ENCODE peak calls at places on chromosomes 5 and 9, in seven cellular contexts. Q is body of pancreas, S is lower leg skin, P is uterus, I is sigmoid colon, E is gastrocnemius medialis, Y is A549. V is an unnamed sample.
A peak's percentile ranks its signal among the peaks of the same experiment; 100 is the strongest.

GRCh38 chr5:109921735-109922395 is 232.1 kb downstream of the MAN2A1 start:
- DNase-seq in P (no peak), Y (no peak), I (no peak), S (no peak), E (no peak), Q (no peak), V (no peak)

GRCh38 chr5:79878721-79879336 is 112.2 kb downstream of the MTX3 start:
- DNase-seq in P (no peak), Q (no peak), Y (peak; percentile 11), E (no peak), I (no peak), S (no peak), V (peak; percentile 33)

GRCh38 chr9:114487607-114488300 is 17.5 kb downstream of the WHRN start:
- DNase-seq in S (peak; percentile 45), Q (peak; percentile 69), E (no peak), Y (peak; percentile 74), I (peak; percentile 80), P (peak; percentile 58), V (peak; percentile 53)

GRCh38 chr9:35673132-35673997 is at the start of gene CA9:
- DNase-seq in I (peak; percentile 81), P (peak; percentile 23), E (no peak), S (no peak), Y (no peak), Q (peak; percentile 93), V (no peak)

GRCh38 chr9:137758067-137758466 is 119.5 kb upstream of the CACNA1B start:
- DNase-seq in E (no peak), Y (no peak), S (no peak), P (no peak), I (peak; percentile 38), Q (no peak), V (no peak)

GRCh38 chr5:119750887-119751733 is 121.8 kb downstream of the FAM170A start:
- DNase-seq in P (no peak), E (no peak), Q (no peak), Y (no peak), I (no peak), S (no peak), V (no peak)

GRCh38 chr5:141002667-141002965 is 36.3 kb downstream of the PCDHAC2 start:
- DNase-seq in E (no peak), I (no peak), S (no peak), P (no peak), Q (no peak), Y (no peak), V (no peak)

GRCh38 chr5:169039592-169039991 is 261.3 kb downstream of the SLIT3 start:
- DNase-seq in Q (no peak), Y (no peak), E (no peak), I (no peak), S (no peak), P (no peak), V (no peak)

GRCh38 chr5:7597058-7597457 is 201.1 kb downstream of the ADCY2 start:
- DNase-seq in Y (no peak), Q (no peak), E (peak; percentile 32), I (no peak), P (no peak), S (no peak), V (no peak)

GRCh38 chr5:61815343-61815742 is 483.3 kb downstream of the ZSWIM6 start:
- DNase-seq in E (no peak), P (no peak), Y (no peak), S (no peak), I (no peak), Q (no peak), V (no peak)

GRCh38 chr5:149675467-149676201 is 54.5 kb upstream of the PPARGC1B start:
- DNase-seq in I (no peak), E (no peak), S (no peak), Q (no peak), Y (no peak), P (no peak), V (no peak)

GRCh38 chr5:9546973-9547947 is 1.4 kb upstream of the SEMA5A start:
- DNase-seq in E (no peak), Q (peak; percentile 53), I (no peak), S (no peak), P (no peak), Y (no peak), V (no peak)

GRCh38 chr5:98839469-98840383 is 66.3 kb downstream of the RGMB start:
- DNase-seq in S (no peak), P (no peak), Y (peak; percentile 26), E (no peak), Q (no peak), I (no peak), V (peak; percentile 9)

GRCh38 chr5:163585206-163585605 is 79.8 kb downstream of the MAT2B start:
- DNase-seq in E (no peak), Q (no peak), S (no peak), P (no peak), Y (no peak), I (no peak), V (no peak)

GRCh38 chr5:97338729-97339128 is 155.7 kb upstream of the RIOK2 start:
- DNase-seq in S (no peak), Q (no peak), Y (no peak), E (no peak), I (no peak), P (no peak), V (no peak)

GRCh38 chr9:91775708-91776028 is 174.4 kb downstream of the ROR2 start:
- DNase-seq in I (no peak), S (no peak), E (no peak), Y (no peak), Q (no peak), P (no peak), V (no peak)

GRCh38 chr5:176740131-176740701 is 70.1 kb upstream of the UNC5A start:
- DNase-seq in Q (no peak), E (no peak), I (peak; percentile 40), S (no peak), Y (no peak), P (no peak), V (no peak)

GRCh38 chr9:88322906-88323566 is 65.2 kb upstream of the SPIN1 start:
- DNase-seq in E (no peak), P (no peak), S (peak; percentile 23), Y (no peak), Q (no peak), I (peak; percentile 4), V (no peak)

GRCh38 chr5:150000990-150001659 is 586 bp downstream of the HMGXB3 start:
- DNase-seq in S (peak; percentile 29), E (no peak), Q (peak; percentile 43), P (no peak), I (peak; percentile 69), Y (peak; percentile 29), V (peak; percentile 13)

GRCh38 chr5:150075806-150076205 is 10.5 kb downstream of the CSF1R start:
- DNase-seq in S (no peak), Q (no peak), P (peak; percentile 2), I (no peak), Y (peak; percentile 17), E (no peak), V (no peak)

DNA sequence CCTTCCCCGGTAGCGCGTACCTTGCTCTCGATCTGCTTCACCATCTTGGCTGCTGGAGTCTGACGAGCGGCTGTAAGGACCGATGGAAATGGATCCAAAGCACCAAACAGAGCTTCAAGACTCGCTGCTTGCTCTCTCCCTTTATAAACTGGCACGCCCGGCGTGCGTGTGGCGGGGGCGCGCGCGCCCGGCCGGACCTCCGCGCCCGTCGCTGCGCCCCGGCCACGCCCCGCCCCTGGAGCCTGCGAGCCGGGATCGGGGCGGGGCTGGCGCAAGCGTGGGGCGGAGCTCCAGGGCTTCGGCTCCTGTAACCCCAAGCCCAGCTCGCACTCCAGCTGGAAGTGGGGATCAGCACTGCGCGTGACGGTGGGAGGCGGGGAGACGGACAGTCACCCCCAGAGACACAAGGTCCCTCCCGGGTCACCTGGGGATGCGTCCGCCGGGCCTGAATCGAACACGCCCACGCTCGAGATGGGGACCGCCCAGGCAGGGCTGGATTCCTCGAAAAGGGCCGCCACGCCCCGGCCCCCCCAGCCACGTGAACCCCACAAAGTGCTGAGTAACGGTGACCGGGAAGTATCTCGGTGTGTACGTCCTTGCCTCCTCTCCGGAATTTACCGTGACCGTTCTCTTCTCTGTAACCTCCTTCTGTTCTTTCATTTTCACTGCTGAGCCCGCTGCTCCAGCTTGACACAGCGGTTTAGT is at the start of gene TXN:
- DNase-seq in P (peak; percentile 87), Q (peak; percentile 92), S (peak; percentile 86), I (peak; percentile 94), Y (peak; percentile 97), E (peak; percentile 73), V (peak; percentile 64)
- TF ChIP-seq POLR2A in P (peak; percentile 75), Q (peak; percentile 88), S (no peak), I (peak; percentile 61), Y (peak; percentile 96), E (peak; percentile 92), V (peak; percentile 98)

DNA sequence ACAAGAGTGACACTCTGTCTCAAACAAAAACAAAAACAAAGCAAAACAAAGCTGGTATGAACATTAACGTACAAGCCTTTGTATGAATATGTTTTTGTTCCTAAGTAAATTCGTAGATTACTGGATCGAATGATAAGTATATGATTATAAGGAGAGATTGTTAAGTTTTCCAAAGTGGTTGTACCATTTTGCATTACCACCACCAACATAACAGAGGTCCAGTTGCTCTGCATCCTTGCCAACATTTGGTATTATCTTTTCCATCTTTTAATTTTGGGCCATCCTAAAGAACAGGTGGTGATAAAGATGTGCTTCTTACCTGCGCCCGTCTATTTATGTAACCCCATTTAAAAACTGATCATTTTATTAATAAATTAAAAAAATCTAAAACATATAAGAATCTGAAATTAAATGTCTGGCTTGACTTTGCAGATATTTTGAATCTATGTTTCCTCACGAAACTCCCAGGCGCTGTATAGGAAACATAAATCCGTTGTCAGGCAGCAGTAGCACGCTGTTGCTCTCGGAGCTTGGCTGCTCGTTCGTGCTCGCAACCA is 593 bp upstream of the NAA35 start:
- DNase-seq in P (no peak), I (no peak), S (no peak), Y (peak; percentile 7), Q (no peak), E (no peak), V (no peak)
- TF ChIP-seq POLR2A in P (no peak), I (peak; percentile 55), S (no peak), Y (peak; percentile 97), Q (peak; percentile 98), E (no peak), V (peak; percentile 90)

GRCh38 chr5:41511241-41511640 is 840 bp upstream of the PLCXD3 start:
- DNase-seq in Q (no peak), Y (no peak), I (no peak), P (no peak), S (no peak), E (no peak), V (no peak)

GRCh38 chr5:41508696-41509398 is 1.6 kb downstream of the PLCXD3 start:
- DNase-seq in S (no peak), Y (no peak), I (no peak), Q (no peak), P (no peak), E (no peak), V (no peak)

GRCh38 chr5:41508186-41508585 is 2.2 kb downstream of the PLCXD3 start:
- DNase-seq in P (no peak), Q (no peak), S (no peak), E (no peak), I (no peak), Y (no peak), V (no peak)

GRCh38 chr5:41509399-41510175 is 814 bp downstream of the PLCXD3 start:
- DNase-seq in S (no peak), Y (no peak), P (no peak), E (no peak), Q (no peak), I (no peak), V (no peak)

GRCh38 chr5:41510176-41510831 is at the start of gene PLCXD3:
- DNase-seq in E (no peak), I (peak; percentile 60), Q (peak; percentile 48), S (no peak), P (no peak), Y (peak; percentile 15), V (no peak)
- TF ChIP-seq POLR2A in E (no peak), I (no peak), Q (peak; percentile 43), S (no peak), P (no peak), Y (no peak), V (no peak)

GRCh38 chr5:144195443-144195842 is 24.8 kb downstream of the KCTD16 start:
- DNase-seq in S (no peak), E (no peak), I (no peak), Q (no peak), Y (no peak), P (no peak), V (no peak)
- TF ChIP-seq POLR2A in S (no peak), E (no peak), I (no peak), Q (no peak), Y (no peak), P (no peak), V (no peak)

V was measured in GM12891.